ENCODE peak calls at places on chromosomes 5 and 9, in eight cellular contexts. Z is foreskin keratinocyte, R is heart left ventricle, V is ovary, W is Peyer's patch, G is vagina, K is RWPE1, Y is GM23248. C is an unnamed sample.

GRCh38 chr5:133565993-133566392 is 46.3 kb downstream of the FSTL4 start:
- DNase-seq in Z (peak), R (no peak), V (no peak), W (no peak), G (no peak), K (peak), Y (peak), C (no peak)

GRCh38 chr5:32709789-32710334 is 1.3 kb upstream of the NPR3 start:
- DNase-seq in Z (peak), R (peak), V (peak), W (no peak), G (no peak), K (peak), Y (peak), C (peak)

GRCh38 chr9:123784513-123784912 is 145.4 kb downstream of the DENND1A start:
- DNase-seq in Z (peak), R (no peak), V (no peak), W (no peak), G (no peak), K (no peak), Y (peak), C (no peak)

GRCh38 chr5:61319388-61320146 is 12.5 kb upstream of the ZSWIM6 start:
- DNase-seq in Z (peak), R (no peak), V (no peak), W (peak), G (no peak), K (peak), Y (no peak), C (no peak)

GRCh38 chr9:21153688-21154608 is 12.3 kb upstream of the IFNW1 start:
- DNase-seq in Z (peak), R (no peak), V (no peak), W (no peak), G (no peak), K (peak), Y (peak), C (no peak)

GRCh38 chr5:65704608-65705239 is 17.2 kb downstream of the SGTB start:
- DNase-seq in Z (no peak), R (no peak), V (no peak), W (no peak), G (no peak), K (no peak), Y (no peak), C (no peak)

GRCh38 chr9:4923580-4924544 is 61.2 kb upstream of the JAK2 start:
- DNase-seq in Z (no peak), R (no peak), V (no peak), W (no peak), G (no peak), K (peak), Y (peak), C (no peak)

GRCh38 chr9:100098241-100098886 is 436 bp downstream of the ERP44 start:
- DNase-seq in Z (peak), R (no peak), V (peak), W (peak), G (no peak), K (peak), Y (peak), C (peak)

GRCh38 chr5:94240616-94241287 is 377.7 kb downstream of the KIAA0825 start:
- DNase-seq in Z (peak), R (no peak), V (no peak), W (no peak), G (no peak), K (no peak), Y (peak), C (no peak)

GRCh38 chr9:124297553-124297905 is 39.8 kb downstream of the NEK6 start:
- DNase-seq in Z (peak), R (peak), V (peak), W (no peak), G (no peak), K (peak), Y (peak), C (no peak)

GRCh38 chr5:87231037-87231808 is 36.5 kb upstream of the RASA1 start:
- DNase-seq in Z (peak), R (no peak), V (no peak), W (no peak), G (no peak), K (no peak), Y (no peak), C (no peak)

GRCh38 chr9:113798062-113799030 is 77.8 kb upstream of the ZNF618 start:
- DNase-seq in Z (no peak), R (no peak), V (no peak), W (no peak), G (no peak), K (no peak), Y (peak), C (no peak)

GRCh38 chr9:19748278-19749126 is 40.3 kb downstream of the SLC24A2 start:
- DNase-seq in Z (peak), R (no peak), V (no peak), W (no peak), G (no peak), K (peak), Y (peak), C (no peak)

GRCh38 chr5:78594946-78595921 is 53.3 kb downstream of the LHFPL2 start:
- DNase-seq in Z (peak), R (no peak), V (peak), W (no peak), G (no peak), K (peak), Y (peak), C (peak)

GRCh38 chr9:93098236-93098946 is 2.4 kb downstream of the CARD19 start:
- DNase-seq in Z (peak), R (peak), V (peak), W (peak), G (no peak), K (peak), Y (peak), C (peak)

GRCh38 chr5:140588311-140589070 is 23.9 kb downstream of the SLC35A4 start:
- DNase-seq in Z (no peak), R (no peak), V (no peak), W (no peak), G (no peak), K (no peak), Y (peak), C (no peak)

GRCh38 chr9:131651599-131651998 is 88.3 kb downstream of the RAPGEF1 start:
- DNase-seq in Z (peak), R (no peak), V (no peak), W (no peak), G (no peak), K (peak), Y (peak), C (no peak)

GRCh38 chr9:28598396-28598795 is 1025.1 kb upstream of the C9orf72 start:
- DNase-seq in Z (no peak), R (peak), V (no peak), W (no peak), G (no peak), K (no peak), Y (no peak), C (no peak)

GRCh38 chr5:179141867-179142266 is 81.7 kb downstream of the ZNF354C start:
- DNase-seq in Z (no peak), R (peak), V (no peak), W (no peak), G (no peak), K (no peak), Y (no peak), C (no peak)

GRCh38 chr5:220008-220407 is 1.9 kb downstream of the SDHA start:
- DNase-seq in Z (no peak), R (no peak), V (no peak), W (no peak), G (no peak), K (no peak), Y (peak), C (no peak)

DNA sequence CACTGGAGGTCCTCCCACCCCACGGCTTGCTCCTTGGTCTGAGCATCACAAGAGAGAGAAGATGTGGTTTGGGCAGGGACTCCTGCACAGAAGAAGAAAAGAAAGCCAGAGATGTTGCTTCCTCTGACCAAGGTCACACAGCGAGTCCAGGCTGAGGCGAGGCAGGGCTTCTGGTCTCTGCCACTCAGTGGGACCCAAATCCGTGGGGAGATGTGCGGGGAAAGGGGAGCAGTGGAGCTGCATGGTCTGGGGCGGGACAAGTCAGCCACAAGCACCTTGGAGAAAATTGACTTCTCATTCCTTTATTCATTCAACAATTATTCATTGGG is 150.9 kb downstream of the C9orf50 start:
- DNase-seq in Z (no peak), R (no peak), V (no peak), W (no peak), G (no peak), K (no peak), Y (no peak), C (no peak)
- H3K27ac ChIP-seq in Z (no peak), R (no peak), V (no peak), W (no peak), G (no peak), K (peak), Y (peak), C (no peak)

DNA sequence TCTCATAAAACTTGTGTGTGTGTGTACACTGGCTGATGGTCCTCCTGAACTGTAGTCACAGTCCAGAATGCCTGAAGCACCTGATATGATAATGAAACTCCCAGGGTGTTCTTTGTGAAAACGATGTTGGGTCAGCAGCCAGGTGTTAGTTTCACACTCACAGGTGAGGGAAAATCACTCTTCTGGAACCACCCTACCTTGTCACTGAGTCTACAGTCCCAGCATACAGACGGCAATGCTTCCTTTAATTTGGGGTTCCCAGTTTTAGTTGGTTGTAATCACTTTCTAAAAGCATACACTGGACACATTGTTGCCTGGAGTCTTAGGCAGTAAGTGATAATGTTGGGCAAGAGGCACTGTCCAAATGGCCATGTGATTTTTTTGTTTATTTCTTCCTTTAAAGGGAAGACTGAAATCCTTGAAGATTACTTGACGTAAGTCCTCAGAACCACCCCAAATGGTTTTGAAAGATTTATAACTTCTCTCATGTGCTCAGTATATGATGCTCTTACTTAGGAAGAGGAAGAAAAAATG is 18.2 kb upstream of the MGAT1 start:
- DNase-seq in Z (no peak), R (no peak), V (no peak), W (peak), G (no peak), K (no peak), Y (no peak), C (no peak)
- H3K27ac ChIP-seq in Z (no peak), R (peak), V (peak), W (peak), G (peak), K (no peak), Y (no peak), C (no peak)

GRCh38 chr5:75823811-75824210 is 106.6 kb upstream of the POC5 start:
- DNase-seq in Z (no peak), R (no peak), V (no peak), W (no peak), G (no peak), K (no peak), Y (no peak), C (no peak)

GRCh38 chr5:75824323-75824722 is 107.1 kb upstream of the POC5 start:
- DNase-seq in Z (no peak), R (no peak), V (no peak), W (no peak), G (no peak), K (no peak), Y (no peak), C (no peak)

GRCh38 chr5:75831561-75831960 is 114.3 kb upstream of the POC5 start:
- DNase-seq in Z (no peak), R (no peak), V (no peak), W (no peak), G (no peak), K (no peak), Y (no peak), C (no peak)

GRCh38 chr5:75828029-75828428 is 110.8 kb upstream of the POC5 start:
- DNase-seq in Z (no peak), R (no peak), V (no peak), W (no peak), G (no peak), K (no peak), Y (no peak), C (no peak)
- H3K27ac ChIP-seq in Z (no peak), R (no peak), V (no peak), W (no peak), G (no peak), K (no peak), Y (no peak), C (no peak)

GRCh38 chr5:33807771-33808170 is 84.0 kb downstream of the ADAMTS12 start:
- DNase-seq in Z (no peak), R (no peak), V (no peak), W (no peak), G (no peak), K (no peak), Y (no peak), C (no peak)
- H3K27ac ChIP-seq in Z (no peak), R (no peak), V (no peak), W (no peak), G (no peak), K (no peak), Y (peak), C (no peak)

GRCh38 chr9:130427326-130427725 is 17.4 kb upstream of the ASS1 start:
- DNase-seq in Z (no peak), R (no peak), V (no peak), W (no peak), G (no peak), K (no peak), Y (no peak), C (no peak)
- H3K27ac ChIP-seq in Z (no peak), R (no peak), V (no peak), W (no peak), G (no peak), K (peak), Y (no peak), C (no peak)

DNA sequence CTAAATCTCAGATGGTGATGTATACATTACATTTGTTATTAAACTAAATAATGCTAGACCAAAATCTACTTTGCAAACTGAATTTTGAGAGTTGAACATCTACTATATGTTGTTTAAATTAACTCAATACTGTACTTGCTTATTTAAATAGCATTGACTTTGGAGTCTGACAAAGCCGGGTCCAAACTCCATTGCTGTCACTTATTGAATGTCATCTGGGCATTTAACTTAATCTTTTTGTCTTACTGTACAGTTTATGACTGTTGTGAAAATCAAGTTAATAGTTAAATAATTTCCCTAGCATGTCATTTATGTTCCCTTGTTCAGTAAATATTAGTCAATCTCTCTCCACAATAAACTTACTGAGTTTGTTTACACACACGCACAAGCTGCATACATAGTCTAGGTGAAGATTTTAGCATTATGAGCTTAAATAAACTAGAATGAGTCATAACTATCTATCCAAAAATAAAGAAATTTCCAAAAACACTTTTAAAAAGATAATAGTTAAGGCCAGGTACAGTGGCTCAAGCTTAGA is 6.3 kb upstream of the UGCG start:
- DNase-seq in Z (no peak), R (no peak), V (no peak), W (no peak), G (no peak), K (no peak), Y (no peak), C (no peak)
- H3K27ac ChIP-seq in Z (no peak), R (no peak), V (no peak), W (no peak), G (no peak), K (no peak), Y (no peak), C (no peak)

DNA sequence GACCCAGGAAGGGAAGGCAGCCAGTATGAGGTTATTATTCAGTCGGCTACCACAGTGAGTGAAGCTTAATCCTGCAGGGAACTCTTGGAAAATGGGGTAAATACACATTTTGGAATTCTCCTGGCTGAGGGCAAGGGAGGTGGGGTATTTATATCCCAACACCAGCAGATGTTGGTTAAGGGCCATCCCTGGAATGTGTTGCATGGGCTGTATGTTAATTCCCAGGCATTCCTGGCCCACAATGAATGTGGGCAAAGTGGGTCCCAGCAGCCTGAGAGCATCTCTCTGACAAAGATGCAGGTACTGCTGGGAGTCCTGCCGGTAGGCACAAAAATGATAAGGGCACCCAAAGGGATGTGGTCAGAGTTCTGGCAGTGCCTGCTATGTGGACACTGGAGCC is 2.9 kb upstream of the GPRIN1 start:
- DNase-seq in Z (no peak), R (no peak), V (no peak), W (no peak), G (no peak), K (no peak), Y (no peak), C (no peak)
- H3K27ac ChIP-seq in Z (no peak), R (no peak), V (no peak), W (no peak), G (no peak), K (no peak), Y (no peak), C (no peak)

C was measured in epithelial cell of prostate.